ENCODE peak calls at places on chromosomes 1 and 21, in seven cellular contexts. N is A549, U is psoas muscle, O is brain microvascular endothelial cell, E is cardiac muscle cell, C is tibial artery, P is kidney epithelial cell. X is an unnamed sample.

GRCh38 chr1:225156254-225156653 is 226.8 kb downstream of the DNAH14 start:
- DNase-seq in P (no peak), C (no peak), N (no peak), U (no peak), O (peak), E (peak), X (no peak)

GRCh38 chr1:12447301-12447700 is 170.7 kb downstream of the DHRS3 start:
- DNase-seq in O (peak), N (no peak), C (no peak), E (peak), P (no peak), U (no peak), X (no peak)

GRCh38 chr1:62687421-62687902 is 724 bp downstream of the DOCK7 start:
- DNase-seq in C (peak), P (no peak), O (peak), N (peak), U (peak), E (peak), X (peak)

GRCh38 chr21:18030248-18030647 is 211.1 kb upstream of the C21orf91 start:
- DNase-seq in E (no peak), U (no peak), N (no peak), O (no peak), C (no peak), P (no peak), X (no peak)

GRCh38 chr1:160550572-160551034 is 27.5 kb upstream of the SLAMF6 start:
- DNase-seq in O (no peak), U (no peak), N (no peak), C (no peak), E (no peak), P (no peak), X (no peak)

GRCh38 chr1:119884700-119885099 is 11.6 kb downstream of the ADAM30 start:
- DNase-seq in N (no peak), C (no peak), U (no peak), O (no peak), P (no peak), E (peak), X (no peak)

GRCh38 chr1:233304489-233305102 is 9.1 kb upstream of the PCNX2 start:
- DNase-seq in C (no peak), U (no peak), N (peak), P (no peak), O (peak), E (peak), X (no peak)

GRCh38 chr1:171500304-171500703 is 15.0 kb downstream of the PRRC2C start:
- DNase-seq in U (no peak), P (no peak), E (no peak), C (no peak), N (peak), O (no peak), X (no peak)

GRCh38 chr1:112711672-112712071 is 3.5 kb downstream of the PPM1J start:
- DNase-seq in U (no peak), O (no peak), P (no peak), C (no peak), N (no peak), E (no peak), X (no peak)

GRCh38 chr21:43846430-43846829 is 18.6 kb upstream of the AGPAT3 start:
- DNase-seq in E (no peak), C (no peak), N (no peak), O (no peak), U (no peak), P (no peak), X (no peak)

GRCh38 chr1:248857201-248857600 is 1.7 kb downstream of the ZNF692 start:
- DNase-seq in P (no peak), E (no peak), C (no peak), U (no peak), N (no peak), O (no peak), X (no peak)

GRCh38 chr1:230165526-230165925 is 98.5 kb downstream of the GALNT2 start:
- DNase-seq in C (no peak), O (no peak), P (no peak), E (no peak), N (no peak), U (no peak), X (no peak)

GRCh38 chr21:46078322-46078981 is 19.5 kb upstream of the COL6A2 start:
- DNase-seq in P (no peak), O (no peak), C (no peak), N (no peak), U (peak), E (no peak), X (no peak)

GRCh38 chr1:209305221-209305954 is 278.1 kb upstream of the CAMK1G start:
- DNase-seq in P (no peak), C (no peak), O (no peak), E (no peak), N (no peak), U (no peak), X (no peak)

GRCh38 chr1:24903560-24903954 is 26.5 kb downstream of the RUNX3 start:
- DNase-seq in U (no peak), P (no peak), E (no peak), O (no peak), N (no peak), C (no peak), X (no peak)

GRCh38 chr1:113812661-113813135 is 422 bp upstream of the RSBN1 start:
- DNase-seq in C (no peak), P (no peak), U (peak), O (no peak), N (no peak), E (peak), X (no peak)

GRCh38 chr1:206537141-206537540 is 29.8 kb downstream of the RASSF5 start:
- DNase-seq in C (no peak), P (no peak), N (no peak), O (peak), E (peak), U (no peak), X (no peak)

GRCh38 chr1:39165049-39165448 is 39.4 kb upstream of the MACF1 start:
- DNase-seq in P (no peak), O (no peak), N (no peak), U (no peak), E (peak), C (no peak), X (no peak)

GRCh38 chr1:165629848-165630628 is 996 bp upstream of the MGST3 start:
- DNase-seq in E (no peak), P (no peak), O (no peak), U (no peak), N (no peak), C (no peak), X (no peak)

GRCh38 chr21:38470762-38471161 is 27.5 kb downstream of the ERG start:
- DNase-seq in P (peak), E (peak), U (no peak), O (no peak), C (no peak), N (peak), X (no peak)

GRCh38 chr1:49356594-49356993 is 579.9 kb upstream of the BEND5 start:
- DNase-seq in U (no peak), N (no peak), E (no peak), P (no peak), O (no peak), C (no peak), X (peak)

GRCh38 chr21:35520302-35520701 is 471.2 kb upstream of the RUNX1 start:
- DNase-seq in N (no peak), E (no peak), P (no peak), C (no peak), U (no peak), O (no peak), X (no peak)

GRCh38 chr21:44425307-44425894 is 29.9 kb upstream of the LRRC3 start:
- DNase-seq in N (peak), P (no peak), E (no peak), U (peak), C (no peak), O (no peak), X (no peak)

GRCh38 chr1:115118596-115118995 is 29.3 kb upstream of the TSPAN2 start:
- DNase-seq in O (no peak), E (no peak), P (no peak), C (no peak), N (no peak), U (no peak), X (no peak)

GRCh38 chr1:87330201-87330953 is 1.7 kb downstream of the LMO4 start:
- DNase-seq in O (no peak), N (no peak), P (no peak), E (peak), U (no peak), C (peak), X (no peak)

GRCh38 chr1:104636581-104636980 is 886.9 kb downstream of the AMY1C start:
- DNase-seq in P (peak), U (no peak), E (no peak), O (no peak), C (no peak), N (peak), X (no peak)

GRCh38 chr1:203706444-203706843 is 58.5 kb upstream of the LAX1 start:
- DNase-seq in U (no peak), O (no peak), C (no peak), E (no peak), P (no peak), N (no peak), X (no peak)

GRCh38 chr1:239566074-239566473 is 179.7 kb downstream of the CHRM3 start:
- DNase-seq in C (no peak), E (no peak), O (no peak), U (no peak), P (no peak), N (no peak), X (no peak)

GRCh38 chr1:200296091-200296661 is 113.7 kb downstream of the ZNF281 start:
- DNase-seq in P (no peak), U (no peak), C (no peak), N (peak), E (no peak), O (no peak), X (no peak)

DNA sequence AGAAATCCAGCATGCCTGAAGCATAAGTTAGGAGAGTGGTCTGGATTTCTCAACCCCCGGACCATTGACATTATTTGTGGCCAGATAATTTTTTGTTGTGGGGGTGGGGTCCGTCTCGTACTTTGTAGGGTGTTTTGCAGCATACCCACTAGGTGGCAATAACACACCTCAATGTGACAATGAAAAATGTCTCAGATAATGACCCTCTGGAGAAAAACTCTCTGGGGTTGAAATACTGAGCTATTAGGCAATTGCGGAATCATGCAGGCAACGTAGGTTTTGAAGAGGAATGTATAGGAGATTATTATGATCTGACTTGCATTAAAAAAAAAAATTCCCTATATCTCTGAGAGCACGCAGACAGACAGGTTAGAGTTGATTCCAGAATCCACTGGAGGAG is 25.3 kb upstream of the RRP15 start:
- DNase-seq in U (no peak), O (no peak), C (no peak), P (no peak), N (peak), E (peak), X (peak)
- TF ChIP-seq CTCF in U (no peak), O (peak), C (no peak), P (peak), N (peak), E (no peak), X (peak)

GRCh38 chr1:41476807-41477361 is 7.6 kb downstream of the EDN2 start:
- DNase-seq in N (no peak), U (no peak), E (no peak), P (no peak), O (peak), C (no peak), X (no peak)

GRCh38 chr1:41475346-41475745 is 9.1 kb downstream of the EDN2 start:
- DNase-seq in N (no peak), O (no peak), E (no peak), U (no peak), P (no peak), C (no peak), X (no peak)

GRCh38 chr1:41473738-41474362 is 10.6 kb downstream of the EDN2 start:
- DNase-seq in E (no peak), O (no peak), P (no peak), N (no peak), U (no peak), C (no peak), X (no peak)

GRCh38 chr1:41474490-41475271 is 9.8 kb downstream of the EDN2 start:
- DNase-seq in E (no peak), U (no peak), P (no peak), O (no peak), C (peak), N (no peak), X (no peak)

GRCh38 chr1:41475859-41476567 is 8.5 kb downstream of the EDN2 start:
- DNase-seq in P (no peak), C (no peak), N (no peak), U (no peak), O (no peak), E (no peak), X (no peak)
- TF ChIP-seq CTCF in P (peak), C (no peak), N (no peak), U (no peak), O (peak), E (peak), X (peak)

GRCh38 chr1:221440658-221441057 is 301.2 kb downstream of the DUSP10 start:
- DNase-seq in U (no peak), E (peak), N (no peak), P (no peak), C (peak), O (peak), X (peak)
- TF ChIP-seq CTCF in U (peak), E (no peak), N (no peak), P (peak), C (peak), O (peak), X (no peak)

DNA sequence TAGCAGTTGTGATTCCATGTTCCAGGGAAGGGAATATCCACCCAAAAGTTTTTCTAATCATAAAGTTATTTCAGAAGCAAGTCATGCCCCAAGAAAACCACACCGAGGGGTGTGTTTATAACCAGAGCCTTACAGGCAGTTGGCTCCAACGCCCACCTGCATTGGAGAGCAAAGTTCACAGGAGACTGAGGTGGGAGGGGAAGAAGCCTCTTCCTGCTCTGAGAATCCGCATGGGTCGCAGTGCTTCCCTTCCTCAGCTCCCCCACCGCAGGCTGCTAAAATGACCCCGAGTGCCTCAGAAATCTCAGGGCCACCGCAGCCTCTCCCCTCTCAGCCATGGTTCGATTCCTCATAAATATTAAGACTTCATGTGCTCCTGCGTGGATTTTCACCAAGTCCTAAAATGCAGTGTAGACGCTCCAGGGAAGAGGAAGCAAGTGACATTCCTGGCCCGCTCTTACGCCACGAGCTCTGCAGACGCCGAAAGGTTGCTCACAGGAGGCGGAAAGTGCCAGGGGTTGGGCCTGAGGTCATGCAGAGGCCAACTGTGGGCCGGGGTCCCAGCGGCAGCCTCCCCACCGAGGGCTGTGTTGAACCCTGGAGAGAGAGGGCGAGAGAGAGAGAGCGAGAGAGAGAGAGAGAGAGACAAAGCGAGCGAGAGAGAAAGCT is 13.4 kb upstream of the SPSB1 start:
- DNase-seq in U (peak), O (no peak), E (no peak), C (no peak), N (no peak), P (no peak), X (no peak)
- TF ChIP-seq CTCF in U (no peak), O (no peak), E (no peak), C (no peak), N (no peak), P (no peak), X (no peak)

X was measured in Calu3.